ENCODE peak calls at places on chromosomes 4 and X, in eight cellular contexts. E, G, O, V, A, Q, Z and P are unnamed samples.

GRCh38 chrX:132615396-132616131 is 126.7 kb upstream of the MBNL3 start:
- DNase-seq in E (peak), G (peak), O (peak), V (peak), A (peak), Q (peak), Z (peak), P (peak)

GRCh38 chr4:177558995-177559394 is 116.8 kb upstream of the AGA start:
- DNase-seq in E (no peak), G (no peak), O (no peak), V (no peak), A (no peak), Q (no peak), Z (no peak), P (no peak)

GRCh38 chrX:71619193-71619592 is 882 bp upstream of the CXCR3 start:
- DNase-seq in E (no peak), G (no peak), O (no peak), V (no peak), A (no peak), Q (no peak), Z (no peak), P (no peak)

GRCh38 chr4:152454398-152455011 is 81.4 kb downstream of the FBXW7 start:
- DNase-seq in E (no peak), G (no peak), O (peak), V (peak), A (peak), Q (no peak), Z (no peak), P (peak)

GRCh38 chr4:109925396-109925795 is 12.7 kb downstream of the EGF start:
- DNase-seq in E (no peak), G (no peak), O (no peak), V (no peak), A (no peak), Q (no peak), Z (no peak), P (no peak)

GRCh38 chr4:66555301-66555700 is 885.0 kb upstream of the EPHA5 start:
- DNase-seq in E (no peak), G (no peak), O (peak), V (no peak), A (peak), Q (no peak), Z (no peak), P (peak)

GRCh38 chrX:109873576-109873975 is 129.3 kb upstream of the TMEM164 start:
- DNase-seq in E (no peak), G (no peak), O (no peak), V (no peak), A (no peak), Q (no peak), Z (no peak), P (no peak)

GRCh38 chrX:7908821-7909220 is 18.4 kb downstream of the PNPLA4 start:
- DNase-seq in E (no peak), G (no peak), O (no peak), V (no peak), A (no peak), Q (no peak), Z (no peak), P (no peak)

GRCh38 chr4:75686346-75686745 is 13.1 kb upstream of the G3BP2 start:
- DNase-seq in E (no peak), G (no peak), O (no peak), V (no peak), A (no peak), Q (no peak), Z (peak), P (no peak)

GRCh38 chr4:142420461-142421095 is 425.5 kb downstream of the INPP4B start:
- DNase-seq in E (no peak), G (no peak), O (no peak), V (no peak), A (no peak), Q (no peak), Z (no peak), P (no peak)

GRCh38 chr4:154471924-154472323 is 19.7 kb downstream of the DCHS2 start:
- DNase-seq in E (no peak), G (no peak), O (no peak), V (peak), A (no peak), Q (no peak), Z (no peak), P (no peak)

GRCh38 chr4:4608214-4608537 is 66.3 kb upstream of the STX18 start:
- DNase-seq in E (no peak), G (no peak), O (no peak), V (no peak), A (no peak), Q (no peak), Z (no peak), P (no peak)

GRCh38 chr4:26360864-26361263 is 40.0 kb downstream of the RBPJ start:
- DNase-seq in E (no peak), G (no peak), O (no peak), V (no peak), A (peak), Q (no peak), Z (no peak), P (no peak)

GRCh38 chr4:2595436-2595835 is 59.0 kb downstream of the FAM193A start:
- DNase-seq in E (no peak), G (no peak), O (no peak), V (no peak), A (no peak), Q (no peak), Z (no peak), P (peak)

GRCh38 chr4:6834867-6835266 is 52.3 kb downstream of the KIAA0232 start:
- DNase-seq in E (no peak), G (no peak), O (peak), V (no peak), A (peak), Q (no peak), Z (no peak), P (peak)

GRCh38 chr4:183659919-183660318 is 826 bp downstream of the TRAPPC11 start:
- DNase-seq in E (no peak), G (no peak), O (no peak), V (no peak), A (no peak), Q (no peak), Z (no peak), P (peak)

GRCh38 chrX:53437211-53437610 is 3.0 kb upstream of the HSD17B10 start:
- DNase-seq in E (no peak), G (no peak), O (no peak), V (no peak), A (no peak), Q (no peak), Z (no peak), P (no peak)

GRCh38 chrX:19846995-19847790 is 40.2 kb downstream of the SH3KBP1 start:
- DNase-seq in E (no peak), G (no peak), O (peak), V (no peak), A (peak), Q (no peak), Z (peak), P (peak)

GRCh38 chr4:7524064-7524682 is 89.4 kb upstream of the PSAPL1 start:
- DNase-seq in E (no peak), G (no peak), O (no peak), V (no peak), A (no peak), Q (no peak), Z (no peak), P (no peak)

GRCh38 chrX:133574716-133575115 is 159.4 kb upstream of the GPC4 start:
- DNase-seq in E (no peak), G (no peak), O (no peak), V (no peak), A (no peak), Q (no peak), Z (no peak), P (no peak)

GRCh38 chrX:20514358-20514757 is 247.6 kb upstream of the RPS6KA3 start:
- DNase-seq in E (peak), G (no peak), O (peak), V (peak), A (peak), Q (no peak), Z (no peak), P (peak)

GRCh38 chrX:23403849-23404248 is 69.2 kb downstream of the PTCHD1 start:
- DNase-seq in E (peak), G (no peak), O (no peak), V (no peak), A (no peak), Q (no peak), Z (no peak), P (peak)

GRCh38 chr4:181475781-181476180 is 767.4 kb upstream of the TENM3 start:
- DNase-seq in E (no peak), G (no peak), O (no peak), V (no peak), A (no peak), Q (no peak), Z (no peak), P (peak)

GRCh38 chr4:38501698-38502097 is 162.3 kb upstream of the KLF3 start:
- DNase-seq in E (no peak), G (no peak), O (no peak), V (no peak), A (no peak), Q (no peak), Z (no peak), P (no peak)

GRCh38 chrX:80285131-80285773 is 135.0 kb upstream of the TENT5D start:
- DNase-seq in E (no peak), G (peak), O (peak), V (peak), A (peak), Q (no peak), Z (peak), P (no peak)
- TF ChIP-seq CTCF in E (peak), G (peak), O (peak), V (peak), A (peak), Q (no peak), Z (peak), P (no peak)

GRCh38 chrX:48831136-48831908 is 4.1 kb downstream of the PCSK1N start:
- DNase-seq in E (no peak), G (no peak), O (no peak), V (no peak), A (no peak), Q (no peak), Z (no peak), P (no peak)
- H3K4me3 ChIP-seq in E (no peak), G (no peak), O (no peak), V (no peak), A (no peak), Q (peak), Z (no peak), P (no peak)

DNA sequence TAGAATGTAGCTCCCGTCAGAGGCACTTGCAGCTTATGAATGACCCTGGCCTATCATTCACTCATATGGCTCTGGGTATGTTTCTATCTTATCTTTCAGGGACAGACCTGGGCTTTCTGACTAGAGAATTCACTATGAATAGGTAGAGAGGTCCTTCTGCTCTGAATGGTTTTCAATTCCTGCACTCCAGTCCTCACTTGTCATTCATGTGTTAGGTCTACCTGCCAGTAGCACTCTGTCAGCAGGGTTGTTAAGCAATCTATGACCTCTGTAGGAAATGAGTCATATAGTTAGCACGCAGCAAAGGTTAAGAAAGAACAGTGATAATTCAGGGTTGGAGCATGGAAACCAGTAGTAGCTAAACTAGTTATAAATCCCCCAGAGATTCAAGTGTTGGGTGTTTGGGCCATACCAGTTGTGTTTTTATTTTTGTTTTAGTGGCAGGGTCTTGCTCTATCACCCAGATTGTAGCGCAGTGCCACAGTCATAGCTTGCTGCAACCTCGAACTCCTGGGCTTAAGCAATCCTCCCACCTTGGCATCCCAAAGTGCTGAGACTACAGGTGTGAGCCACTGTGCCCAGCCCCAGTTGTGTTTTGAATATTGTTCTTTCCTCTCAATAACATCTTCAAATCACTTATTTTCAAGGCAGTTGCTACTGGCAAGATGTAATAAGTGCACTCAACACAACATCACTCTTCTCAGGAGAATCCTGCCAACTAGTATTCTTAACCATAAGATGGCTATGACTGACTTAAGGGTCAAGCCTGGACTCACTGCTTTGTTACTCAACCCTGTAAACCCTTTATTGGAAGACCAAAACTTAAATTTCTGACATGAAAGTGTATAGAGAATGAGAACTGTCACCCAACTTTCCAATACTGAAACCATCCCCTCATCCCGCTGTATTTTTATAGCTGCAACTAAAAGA is 25.1 kb downstream of the ARL13A start:
- DNase-seq in E (peak), G (no peak), O (peak), V (peak), A (peak), Q (no peak), Z (no peak), P (peak)
- TF ChIP-seq CTCF in E (no peak), G (no peak), O (no peak), V (no peak), A (no peak), Q (no peak), Z (no peak), P (no peak)

GRCh38 chrX:57313583-57314215 is 27.2 kb downstream of the FAAH2 start:
- DNase-seq in E (no peak), G (no peak), O (no peak), V (no peak), A (no peak), Q (no peak), Z (no peak), P (no peak)
- H3K4me3 ChIP-seq in E (no peak), G (no peak), O (no peak), V (no peak), A (no peak), Q (no peak), Z (no peak), P (no peak)

DNA sequence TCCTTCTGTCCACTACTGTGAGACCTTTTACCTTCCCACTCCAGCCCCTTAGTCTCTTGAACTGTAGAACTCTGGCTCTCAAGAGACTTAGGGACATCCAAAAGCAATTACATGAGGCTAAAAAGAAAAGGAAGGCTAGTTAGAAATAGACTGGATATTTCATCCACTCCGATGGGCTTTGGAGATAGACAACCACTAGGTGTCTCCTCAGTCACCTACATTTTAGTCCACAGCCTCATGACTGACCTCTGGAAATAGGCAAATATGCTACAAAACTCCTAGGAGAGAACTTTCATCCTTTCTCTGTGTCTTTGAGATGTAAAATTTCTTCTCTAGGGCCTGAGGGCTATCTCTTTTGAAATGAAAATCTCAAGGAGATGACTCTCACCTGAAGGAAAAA is 45.1 kb upstream of the LAMP2 start:
- DNase-seq in E (no peak), G (no peak), O (peak), V (peak), A (peak), Q (no peak), Z (no peak), P (peak)
- TF ChIP-seq CTCF in E (peak), G (peak), O (peak), V (peak), A (peak), Q (no peak), Z (peak), P (peak)

DNA sequence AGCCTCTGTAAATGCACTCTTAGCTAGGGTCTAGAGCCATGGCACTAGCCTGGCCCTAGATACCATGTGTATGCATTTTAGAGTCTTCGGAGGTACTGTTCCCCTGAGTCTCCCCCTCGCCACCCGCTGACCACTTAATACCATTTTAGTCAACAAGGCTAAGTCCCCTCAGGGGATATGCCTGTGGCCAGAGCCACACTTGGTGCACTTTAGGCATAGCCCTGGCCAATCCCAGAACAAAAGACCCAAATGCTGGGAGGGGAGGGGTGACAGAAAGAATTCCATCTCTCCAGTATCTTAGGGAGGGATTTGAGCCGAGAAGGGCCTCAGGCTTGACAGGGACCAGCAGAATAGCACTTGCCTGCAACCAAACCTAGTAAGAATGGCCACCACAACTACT is 28.6 kb upstream of the BCORL1 start:
- DNase-seq in E (no peak), G (no peak), O (no peak), V (no peak), A (no peak), Q (no peak), Z (no peak), P (no peak)
- H3K4me3 ChIP-seq in E (no peak), G (no peak), O (no peak), V (no peak), A (no peak), Q (no peak), Z (no peak), P (no peak)

GRCh38 chrX:66728818-66729271 is 90.0 kb upstream of the EDA2R start:
- DNase-seq in E (no peak), G (peak), O (peak), V (peak), A (peak), Q (peak), Z (peak), P (peak)

GRCh38 chrX:66731398-66731797 is 92.5 kb upstream of the EDA2R start:
- DNase-seq in E (no peak), G (no peak), O (peak), V (peak), A (peak), Q (no peak), Z (no peak), P (peak)
- TF ChIP-seq CTCF in E (no peak), G (peak), O (peak), V (peak), A (peak), Q (no peak), Z (peak), P (peak)

GRCh38 chr4:40193018-40193571 is 3.7 kb upstream of the RHOH start:
- DNase-seq in E (no peak), G (no peak), O (no peak), V (peak), A (no peak), Q (no peak), Z (peak), P (no peak)
- H3K4me3 ChIP-seq in E (no peak), G (no peak), O (no peak), V (no peak), A (no peak), Q (no peak), Z (peak), P (no peak)